ENCODE peak calls at places on chromosome 16, in four cellular contexts. U is K562, G is SK-N-SH, F is HCT116. A is an unnamed sample.

GRCh38 chr16:89101303-89102034 is 7.8 kb downstream of the ACSF3 start:
- DNase-seq in U (no peak), G (no peak), F (no peak), A (no peak)

GRCh38 chr16:1985466-1986150 is 1.6 kb downstream of the GFER start:
- DNase-seq in U (no peak), G (no peak), F (no peak), A (no peak)

GRCh38 chr16:9034056-9034455 is 57.4 kb upstream of the HAPSTR1 start:
- DNase-seq in U (no peak), G (no peak), F (no peak), A (no peak)

GRCh38 chr16:48576927-48577326 is 33.1 kb downstream of the N4BP1 start:
- DNase-seq in U (no peak), G (no peak), F (no peak), A (no peak)

GRCh38 chr16:84194470-84195200 is 3.7 kb downstream of the ADAD2 start:
- DNase-seq in U (no peak), G (no peak), F (no peak), A (no peak)

GRCh38 chr16:83549836-83550569 is 257.8 kb upstream of the HSBP1 start:
- DNase-seq in U (no peak), G (no peak), F (no peak), A (no peak)

GRCh38 chr16:67442581-67443255 is 11.8 kb downstream of the HSD11B2 start:
- DNase-seq in U (no peak), G (peak), F (no peak), A (no peak)

GRCh38 chr16:87735270-87736002 is 30.4 kb downstream of the KLHDC4 start:
- DNase-seq in U (no peak), G (peak), F (no peak), A (no peak)

GRCh38 chr16:27240948-27241531 is 27.5 kb downstream of the NSMCE1 start:
- DNase-seq in U (no peak), G (no peak), F (no peak), A (no peak)

GRCh38 chr16:89842471-89843408 is 14.5 kb downstream of the SPIRE2 start:
- DNase-seq in U (no peak), G (peak), F (no peak), A (no peak)

GRCh38 chr16:67441289-67441753 is 10.4 kb downstream of the HSD11B2 start:
- DNase-seq in U (no peak), G (no peak), F (no peak), A (no peak)

GRCh38 chr16:85151079-85151602 is 38.9 kb upstream of the CIBAR2 start:
- DNase-seq in U (no peak), G (no peak), F (no peak), A (no peak)

GRCh38 chr16:83802135-83802534 is 5.6 kb upstream of the HSBP1 start:
- DNase-seq in U (no peak), G (no peak), F (no peak), A (no peak)

GRCh38 chr16:75111514-75112280 is 4.9 kb downstream of the LDHD start:
- DNase-seq in U (no peak), G (no peak), F (no peak), A (no peak)

GRCh38 chr16:2512920-2513404 is 790 bp upstream of the ATP6V0C start:
- DNase-seq in U (peak), G (peak), F (no peak), A (no peak)

GRCh38 chr16:4115941-4116327 is 308 bp downstream of the ADCY9 start:
- DNase-seq in U (no peak), G (no peak), F (no peak), A (no peak)

GRCh38 chr16:3058173-3059030 is 7.0 kb upstream of the IL32 start:
- DNase-seq in U (peak), G (peak), F (peak), A (no peak)

GRCh38 chr16:11181889-11182279 is 74.1 kb downstream of the SOCS1 start:
- DNase-seq in U (no peak), G (no peak), F (no peak), A (no peak)

GRCh38 chr16:28821874-28822519 is 802 bp upstream of the ATXN2L start:
- DNase-seq in U (no peak), G (no peak), F (no peak), A (no peak)
- TF ChIP-seq SIN3A in U (no peak), G (no peak), F (no peak), A (no peak)

GRCh38 chr16:81650982-81651562 is 128.0 kb upstream of the PLCG2 start:
- DNase-seq in U (peak), G (no peak), F (no peak), A (no peak)
- TF ChIP-seq SIN3A in U (no peak), G (no peak), F (no peak), A (no peak)

GRCh38 chr16:23801387-23801786 is 34.4 kb upstream of the PRKCB start:
- DNase-seq in U (peak), G (peak), F (peak), A (peak)

GRCh38 chr16:23807028-23807427 is 28.8 kb upstream of the PRKCB start:
- DNase-seq in U (no peak), G (no peak), F (no peak), A (no peak)

DNA sequence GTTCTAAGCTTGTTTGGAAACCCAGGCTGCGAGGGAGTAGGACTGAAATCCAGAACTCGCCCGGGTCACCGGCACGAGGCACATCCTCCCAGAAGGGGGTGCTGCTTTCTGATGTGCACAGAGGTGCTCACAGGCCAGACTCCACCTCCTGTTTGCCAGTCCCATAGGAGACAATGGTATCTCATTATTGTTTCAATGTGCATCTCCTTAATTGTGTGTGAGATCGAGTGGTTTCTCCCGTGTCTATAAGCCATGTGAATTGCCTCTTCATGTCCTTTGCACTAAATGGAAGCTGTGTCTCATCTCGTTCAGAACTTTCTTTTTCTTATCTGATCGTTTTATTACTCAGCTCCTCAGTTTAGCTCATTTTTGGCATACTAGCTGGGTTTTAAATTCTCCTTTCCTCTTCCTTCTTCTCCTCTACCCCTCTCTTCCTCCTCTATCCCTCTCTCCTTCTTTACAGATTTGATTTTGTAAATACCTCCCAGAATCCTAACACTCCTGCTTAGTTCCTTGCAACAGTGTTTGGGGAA is 32.1 kb upstream of the PRKCB start:
- DNase-seq in U (peak), G (peak), F (peak), A (peak)
- TF ChIP-seq SIN3A in U (no peak), G (no peak), F (no peak), A (no peak)

GRCh38 chr16:30979170-30980067 is 5.6 kb upstream of the HSD3B7 start:
- DNase-seq in U (peak), G (no peak), F (no peak), A (no peak)

GRCh38 chr16:30974348-30974747 is 10.7 kb upstream of the HSD3B7 start:
- DNase-seq in U (no peak), G (no peak), F (no peak), A (no peak)

GRCh38 chr16:30977502-30977901 is 7.5 kb upstream of the HSD3B7 start:
- DNase-seq in U (peak), G (peak), F (no peak), A (no peak)

GRCh38 chr16:30980068-30980371 is 5.0 kb upstream of the HSD3B7 start:
- DNase-seq in U (no peak), G (no peak), F (no peak), A (no peak)

GRCh38 chr16:30976486-30976885 is 8.5 kb upstream of the HSD3B7 start:
- DNase-seq in U (no peak), G (no peak), F (no peak), A (no peak)
- TF ChIP-seq SIN3A in U (no peak), G (no peak), F (no peak), A (no peak)

GRCh38 chr16:25256821-25257503 is 683 bp downstream of the ZKSCAN2 start:
- DNase-seq in U (peak), G (peak), F (no peak), A (peak)
- TF ChIP-seq SIN3A in U (peak), G (no peak), F (no peak), A (no peak)

DNA sequence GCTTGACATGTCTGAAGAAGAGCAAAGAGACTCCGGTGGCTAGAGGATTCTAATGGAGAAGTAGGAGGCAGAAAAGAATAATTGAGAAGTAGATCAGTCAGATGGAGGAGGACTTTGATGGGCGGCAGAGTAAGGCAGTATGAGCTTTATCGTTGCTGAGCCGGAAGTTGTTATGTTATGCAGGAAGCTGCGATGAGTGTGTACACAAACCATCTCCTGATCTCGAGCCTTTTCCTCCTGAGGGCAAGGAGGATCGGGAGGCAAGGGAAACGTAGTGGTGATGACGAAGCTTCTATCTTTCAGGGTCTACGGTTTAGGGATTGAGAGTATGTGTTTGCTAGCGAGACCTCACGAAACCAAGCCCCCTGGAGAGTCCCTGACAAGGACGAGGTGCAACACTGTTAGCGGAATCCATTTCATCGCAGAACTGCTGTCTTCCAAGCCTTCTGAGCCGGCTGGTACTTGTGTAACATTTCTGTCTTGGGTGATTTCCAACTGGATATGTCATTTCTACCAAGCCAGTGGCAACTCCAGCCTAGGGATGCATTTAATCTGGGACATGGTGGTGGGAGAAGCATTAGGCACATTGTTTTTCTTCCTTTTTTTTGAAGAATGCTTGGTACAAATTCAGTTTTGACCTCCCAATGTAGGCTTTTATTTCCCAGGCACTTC is 45.5 kb downstream of the RBFOX1 start:
- DNase-seq in U (no peak), G (no peak), F (no peak), A (no peak)
- TF ChIP-seq SIN3A in U (no peak), G (no peak), F (no peak), A (no peak)

GRCh38 chr16:76235426-76235825 is 41.8 kb upstream of the CNTNAP4 start:
- DNase-seq in U (no peak), G (no peak), F (no peak), A (no peak)
- TF ChIP-seq SIN3A in U (no peak), G (no peak), F (no peak), A (no peak)